ENCODE peak calls at places on chromosome 6, in nine cellular contexts. P is fibroblast of lung, F is mesendoderm, G is GM23338, S is neuronal stem cell, V is neural progenitor cell, L is trophoblast cell, U is mammary epithelial cell, M is HCT116. Y is an unnamed sample.

GRCh38 chr6:57069920-57070331 is 20.1 kb upstream of the ZNF451 start:
- DNase-seq in P (no peak), F (peak; percentile 45), G (peak; percentile 67), S (no peak), V (peak; percentile 19), L (peak; percentile 15), U (no peak), M (no peak), Y (no peak)

GRCh38 chr6:68640506-68640875 is 5.4 kb downstream of the ADGRB3 start:
- DNase-seq in P (no peak), F (peak; percentile 7), G (no peak), S (no peak), V (no peak), L (no peak), U (no peak), M (no peak), Y (no peak)

GRCh38 chr6:116465246-116465645 is 4.1 kb downstream of the CALHM6 start:
- DNase-seq in P (no peak), F (no peak), G (no peak), S (no peak), V (no peak), L (no peak), U (no peak), M (no peak), Y (no peak)

GRCh38 chr6:22512716-22513452 is 56.5 kb upstream of the HDGFL1 start:
- DNase-seq in P (peak; percentile 76), F (no peak), G (no peak), S (no peak), V (no peak), L (no peak), U (no peak), M (no peak), Y (no peak)

GRCh38 chr6:106520711-106521367 is 108.5 kb downstream of the RTN4IP1 start:
- DNase-seq in P (no peak), F (no peak), G (no peak), S (no peak), V (no peak), L (no peak), U (no peak), M (no peak), Y (no peak)

GRCh38 chr6:119348308-119349040 is 1.1 kb downstream of the MAN1A1 start:
- DNase-seq in P (no peak), F (peak; percentile 62), G (peak; percentile 66), S (peak; percentile 37), V (peak; percentile 71), L (no peak), U (no peak), M (no peak), Y (peak; percentile 27)

GRCh38 chr6:3195695-3196497 is 31.6 kb downstream of the TUBB2B start:
- DNase-seq in P (no peak), F (peak; percentile 86), G (peak; percentile 71), S (no peak), V (peak; percentile 65), L (no peak), U (no peak), M (peak; percentile 19), Y (no peak)

GRCh38 chr6:2858678-2859324 is 17.1 kb upstream of the SERPINB1 start:
- DNase-seq in P (no peak), F (no peak), G (no peak), S (no peak), V (no peak), L (no peak), U (no peak), M (no peak), Y (no peak)

GRCh38 chr6:6616670-6617069 is 28.1 kb downstream of the LY86 start:
- DNase-seq in P (no peak), F (no peak), G (no peak), S (no peak), V (no peak), L (no peak), U (no peak), M (no peak), Y (peak; percentile 82)

GRCh38 chr6:166572370-166573261 is 13.9 kb downstream of the RAMACL start:
- DNase-seq in P (peak; percentile 97), F (peak; percentile 72), G (peak; percentile 78), S (no peak), V (peak; percentile 40), L (no peak), U (no peak), M (no peak), Y (no peak)

GRCh38 chr6:100101656-100102055 is 107.6 kb upstream of the MCHR2 start:
- DNase-seq in P (no peak), F (no peak), G (no peak), S (no peak), V (no peak), L (no peak), U (no peak), M (no peak), Y (no peak)

GRCh38 chr6:100100776-100101175 is 106.8 kb upstream of the MCHR2 start:
- DNase-seq in P (no peak), F (peak; percentile 74), G (no peak), S (no peak), V (no peak), L (no peak), U (no peak), M (no peak), Y (no peak)

GRCh38 chr6:100096936-100097335 is 102.9 kb upstream of the MCHR2 start:
- DNase-seq in P (no peak), F (no peak), G (no peak), S (no peak), V (no peak), L (no peak), U (no peak), M (no peak), Y (no peak)

GRCh38 chr6:100096356-100096755 is 102.3 kb upstream of the MCHR2 start:
- DNase-seq in P (no peak), F (no peak), G (no peak), S (no peak), V (no peak), L (peak; percentile 3), U (no peak), M (no peak), Y (no peak)

DNA sequence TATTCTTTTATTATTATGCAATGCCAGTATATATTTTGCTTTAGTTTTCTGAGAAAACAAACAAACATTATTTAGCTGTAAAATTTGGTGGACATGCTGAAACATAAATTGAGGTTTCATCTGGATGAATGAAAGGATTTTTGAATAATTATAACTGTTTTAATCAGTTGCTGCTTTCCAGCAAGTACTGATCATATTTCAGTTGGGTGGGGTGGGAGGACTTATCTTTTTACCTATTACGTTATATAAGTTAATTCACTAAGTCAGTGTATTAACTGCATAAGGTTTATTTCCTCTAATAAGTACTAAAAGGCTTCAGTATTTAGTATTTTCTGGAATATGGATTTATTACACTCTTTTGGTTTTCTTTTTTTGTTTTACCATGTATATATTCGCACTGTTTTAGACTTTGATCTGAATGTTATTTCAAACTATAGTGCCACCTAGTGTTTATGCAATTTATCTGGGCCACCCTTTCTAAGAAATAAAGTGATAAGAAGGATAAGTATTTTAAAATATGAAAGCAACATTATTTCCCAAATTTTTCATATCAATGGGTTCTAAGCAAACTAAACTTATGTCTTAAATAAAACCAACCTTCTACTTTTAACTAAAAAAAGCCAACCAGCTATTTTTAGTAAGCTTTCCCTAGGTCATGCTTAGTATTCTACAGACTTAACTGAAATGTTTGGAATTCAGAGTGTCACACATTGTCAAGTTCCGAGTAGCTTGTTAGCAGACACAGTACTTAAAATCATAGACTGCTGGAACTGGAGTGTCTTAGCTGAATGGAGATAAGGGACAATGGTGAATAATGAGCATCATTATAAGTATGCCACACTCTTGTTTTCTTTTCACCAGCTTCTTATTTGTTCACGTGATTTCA is 105.4 kb upstream of the MCHR2 start:
- DNase-seq in P (peak; percentile 52), F (peak; percentile 46), G (peak; percentile 58), S (no peak), V (peak; percentile 35), L (no peak), U (no peak), M (peak; percentile 16), Y (peak; percentile 39)
- H3K4me2 ChIP-seq in P (no peak overlapping the region), F (no peak overlapping the region), G (no peak overlapping the region), S (no peak overlapping the region), V (no peak overlapping the region), L (no peak overlapping the region), U (peak overlapping the region; percentile 9), M (no peak overlapping the region), Y (no peak overlapping the region)

GRCh38 chr6:16804007-16804303 is 42.7 kb upstream of the ATXN1 start:
- DNase-seq in P (no peak), F (no peak), G (no peak), S (no peak), V (no peak), L (no peak), U (no peak), M (no peak), Y (no peak)
- H3K27ac ChIP-seq in P (no peak overlapping the region), F (no peak overlapping the region), G (peak overlapping the region; percentile 68), S (no peak overlapping the region), V (no peak overlapping the region), L (no peak overlapping the region), U (no peak overlapping the region), M (no peak overlapping the region), Y (no peak overlapping the region)

GRCh38 chr6:15385521-15385920 is 139.7 kb downstream of the JARID2 start:
- DNase-seq in P (no peak), F (no peak), G (no peak), S (no peak), V (no peak), L (no peak), U (no peak), M (no peak), Y (no peak)
- H3K4me1 ChIP-seq in P (peaks cover 8% of the 10 kb centered on the region), F (peaks cover 14% of the 10 kb centered on the region), G (peaks cover 97% of the 10 kb centered on the region), S (peaks cover 23% of the 10 kb centered on the region), V (peaks cover 40% of the 10 kb centered on the region), L (no peaks in the 10 kb centered on the region), U (peaks cover 19% of the 10 kb centered on the region), M (no peaks in the 10 kb centered on the region), Y (peaks cover 22% of the 10 kb centered on the region)

GRCh38 chr6:111846511-111847409 is 26.5 kb downstream of the FYN start:
- DNase-seq in P (no peak), F (no peak), G (no peak), S (no peak), V (no peak), L (no peak), U (no peak), M (no peak), Y (no peak)

GRCh38 chr6:111846061-111846460 is 27.2 kb downstream of the FYN start:
- DNase-seq in P (no peak), F (no peak), G (no peak), S (no peak), V (no peak), L (no peak), U (no peak), M (no peak), Y (no peak)

GRCh38 chr6:111844921-111845320 is 28.3 kb downstream of the FYN start:
- DNase-seq in P (no peak), F (peak; percentile 62), G (peak; percentile 66), S (no peak), V (peak; percentile 67), L (peak; percentile 77), U (no peak), M (no peak), Y (peak; percentile 13)

GRCh38 chr6:111844376-111844775 is 28.9 kb downstream of the FYN start:
- DNase-seq in P (no peak), F (no peak), G (no peak), S (no peak), V (peak; percentile 30), L (no peak), U (no peak), M (no peak), Y (peak; percentile 58)

DNA sequence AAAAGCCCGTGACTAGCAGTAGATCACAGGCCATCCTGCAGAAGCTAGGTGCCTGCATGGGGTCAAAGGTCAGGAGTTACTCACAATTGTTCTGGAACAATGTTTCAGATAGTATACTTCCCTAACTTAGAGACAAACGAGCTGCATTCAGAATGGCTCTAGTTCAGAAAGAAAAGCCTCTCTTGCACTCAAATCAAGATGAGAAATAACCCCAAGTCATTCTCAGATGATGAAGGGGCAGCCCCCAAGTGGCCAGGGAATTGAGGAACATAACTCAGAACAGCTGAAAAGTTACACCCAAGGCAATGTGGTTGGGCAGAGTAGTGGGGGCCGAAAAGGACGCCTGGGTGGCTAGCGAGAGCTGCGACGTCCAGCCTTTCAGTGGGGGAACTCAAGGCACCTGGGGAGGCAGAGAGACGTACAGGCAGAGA is 27.8 kb downstream of the FYN start:
- DNase-seq in P (no peak), F (no peak), G (peak; percentile 30), S (no peak), V (peak; percentile 39), L (peak; percentile 54), U (no peak), M (no peak), Y (no peak)
- H3K4me2 ChIP-seq in P (no peak overlapping the region), F (no peak overlapping the region), G (peak overlapping the region; percentile 66), S (no peak overlapping the region), V (peak overlapping the region; percentile 67), L (no peak overlapping the region), U (no peak overlapping the region), M (no peak overlapping the region), Y (peak overlapping the region; percentile 61)

Y was measured in MM.1S.